ENCODE peak calls at places on chromosomes 11 and 22, in eight cellular contexts. Q, N, W, I, T, F, C and H are unnamed samples.

GRCh38 chr11:125579811-125580210 is 10.5 kb downstream of the EI24 start:
- DNase-seq in Q (no peak), N (no peak), W (no peak), I (no peak), T (no peak), F (no peak), C (no peak), H (no peak)

GRCh38 chr11:3161309-3161708 is 3.8 kb downstream of the OSBPL5 start:
- DNase-seq in Q (no peak), N (no peak), W (no peak), I (no peak), T (no peak), F (no peak), C (no peak), H (no peak)

GRCh38 chr11:114921697-114922096 is 243.4 kb downstream of the NXPE2 start:
- DNase-seq in Q (no peak), N (no peak), W (no peak), I (no peak), T (no peak), F (no peak), C (no peak), H (no peak)

GRCh38 chr11:86787651-86788050 is 12.7 kb upstream of the PRSS23 start:
- DNase-seq in Q (peak), N (no peak), W (no peak), I (no peak), T (no peak), F (peak), C (no peak), H (no peak)

GRCh38 chr11:3213659-3214419 is 4.8 kb downstream of the MRGPRG start:
- DNase-seq in Q (no peak), N (no peak), W (no peak), I (no peak), T (no peak), F (no peak), C (no peak), H (no peak)

GRCh38 chr11:69201048-69201365 is 45.3 kb downstream of the SMIM38 start:
- DNase-seq in Q (no peak), N (no peak), W (no peak), I (no peak), T (no peak), F (no peak), C (no peak), H (no peak)

GRCh38 chr11:9639985-9640384 is 23.9 kb upstream of the SWAP70 start:
- DNase-seq in Q (no peak), N (no peak), W (no peak), I (no peak), T (no peak), F (no peak), C (no peak), H (peak)

GRCh38 chr11:17508306-17508705 is 31.7 kb upstream of the ABCC8 start:
- DNase-seq in Q (no peak), N (no peak), W (no peak), I (no peak), T (no peak), F (no peak), C (no peak), H (no peak)

GRCh38 chr11:117410861-117411725 is 83.4 kb downstream of the CEP164 start:
- DNase-seq in Q (no peak), N (no peak), W (no peak), I (no peak), T (no peak), F (no peak), C (no peak), H (no peak)

GRCh38 chr22:24236656-24237055 is 8.2 kb downstream of the GGT5 start:
- DNase-seq in Q (no peak), N (no peak), W (no peak), I (no peak), T (no peak), F (no peak), C (no peak), H (no peak)

GRCh38 chr22:24235315-24235714 is 9.6 kb downstream of the GGT5 start:
- DNase-seq in Q (no peak), N (no peak), W (no peak), I (no peak), T (no peak), F (no peak), C (no peak), H (no peak)

GRCh38 chr22:24244144-24244787 is 616 bp downstream of the GGT5 start:
- DNase-seq in Q (no peak), N (no peak), W (no peak), I (no peak), T (no peak), F (peak), C (no peak), H (no peak)

DNA sequence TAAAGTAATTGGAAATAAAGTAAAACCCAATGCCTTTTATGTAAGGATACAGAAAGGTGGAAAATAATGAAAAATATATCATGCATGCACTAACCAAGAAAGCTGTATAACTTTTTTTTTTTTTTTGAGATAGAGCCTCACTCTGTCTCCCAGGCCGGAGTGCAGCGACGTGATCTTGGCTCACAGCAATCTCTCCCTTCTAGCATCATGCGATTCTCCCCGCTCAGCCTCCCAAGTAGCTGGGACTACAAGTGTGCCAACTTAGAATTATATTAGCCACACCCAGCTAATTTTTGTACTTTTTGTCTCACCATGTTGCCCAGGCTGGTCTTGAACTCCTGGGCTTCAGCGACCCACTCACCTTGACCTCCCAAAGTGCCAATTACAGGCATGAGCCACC is 4.5 kb downstream of the GGT5 start:
- DNase-seq in Q (no peak), N (no peak), W (no peak), I (no peak), T (no peak), F (peak), C (no peak), H (no peak)
- H3K4me3 ChIP-seq in Q (no peak), N (no peak), W (no peak), I (no peak), T (no peak), F (no peak), C (no peak), H (no peak)

DNA sequence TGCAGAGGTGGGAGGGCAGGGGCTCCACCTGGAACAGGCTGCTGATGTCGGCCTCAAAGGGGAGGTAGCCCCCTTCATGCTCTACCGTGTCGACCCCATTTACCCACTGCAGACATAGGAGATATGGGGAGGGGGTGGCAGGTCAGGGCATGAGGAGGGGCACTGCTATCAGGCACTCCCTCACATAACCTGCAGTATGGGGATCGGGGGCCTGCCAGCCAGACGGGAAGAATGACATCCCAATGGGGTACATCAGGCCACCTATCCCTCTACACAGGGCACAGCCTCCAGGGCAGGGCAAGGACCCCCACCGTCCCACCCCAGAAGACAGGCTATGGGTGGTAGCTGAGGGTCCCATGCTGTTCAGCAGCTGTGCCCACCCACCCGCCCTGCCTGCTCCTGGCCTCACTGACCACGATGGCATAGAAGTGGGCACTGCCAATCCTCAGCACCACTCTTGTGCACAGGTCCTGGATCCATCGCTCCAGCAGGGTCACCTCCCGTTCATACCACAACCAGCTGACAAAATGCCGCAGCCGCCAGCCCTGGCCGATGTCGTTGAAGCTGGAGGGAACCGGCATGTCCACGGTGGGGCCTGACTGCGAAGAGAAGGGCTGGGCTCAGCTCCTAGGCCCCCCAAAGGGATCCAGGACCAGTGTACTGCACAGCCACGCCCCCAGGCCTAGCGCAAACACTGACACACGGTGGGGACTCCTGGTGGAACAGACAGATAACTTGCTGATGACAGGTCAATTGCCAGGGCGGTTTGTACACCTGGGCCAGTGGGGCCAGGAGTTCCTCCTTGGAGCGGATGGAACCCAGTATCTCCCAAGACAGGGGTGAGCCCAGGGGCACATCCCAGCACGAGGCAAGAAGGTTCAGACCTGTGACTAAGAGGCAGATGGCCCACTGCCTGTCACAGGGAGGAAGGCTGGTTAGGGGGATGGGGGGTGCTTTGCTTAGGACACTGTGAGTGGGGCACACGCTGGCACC is 24.1 kb downstream of the RGL4 start:
- DNase-seq in Q (no peak), N (no peak), W (no peak), I (no peak), T (no peak), F (no peak), C (no peak), H (no peak)
- H3K4me3 ChIP-seq in Q (no peak), N (no peak), W (no peak), I (no peak), T (no peak), F (no peak), C (no peak), H (no peak)

GRCh38 chr22:30575011-30575671 is 676 bp upstream of the GAL3ST1 start:
- DNase-seq in Q (no peak), N (no peak), W (no peak), I (peak), T (no peak), F (peak), C (no peak), H (no peak)
- H3K4me3 ChIP-seq in Q (no peak), N (peak), W (peak), I (peak), T (no peak), F (no peak), C (no peak), H (no peak)

DNA sequence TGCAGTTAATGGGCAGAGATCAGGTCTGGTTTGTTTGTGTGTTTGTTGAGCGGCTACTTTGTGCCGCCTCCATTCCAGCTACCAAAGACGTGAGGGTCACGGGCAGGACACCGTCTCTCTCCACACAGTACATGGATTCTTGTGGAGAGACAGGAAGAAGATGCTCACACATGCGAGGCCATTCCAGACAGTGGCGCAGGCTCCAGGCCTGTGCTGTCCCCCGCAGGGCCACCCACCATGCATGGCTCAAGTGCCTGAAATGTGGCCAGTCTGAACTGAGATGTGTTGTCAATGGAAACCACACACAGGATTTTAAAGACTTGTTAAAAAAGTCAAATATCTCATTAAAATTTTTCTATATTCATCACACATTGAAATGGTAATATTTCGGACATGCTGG is 848.3 kb downstream of the TBC1D22A start:
- DNase-seq in Q (no peak), N (no peak), W (no peak), I (no peak), T (no peak), F (no peak), C (no peak), H (no peak)
- H3K4me3 ChIP-seq in Q (no peak), N (no peak), W (no peak), I (no peak), T (no peak), F (no peak), C (no peak), H (no peak)

DNA sequence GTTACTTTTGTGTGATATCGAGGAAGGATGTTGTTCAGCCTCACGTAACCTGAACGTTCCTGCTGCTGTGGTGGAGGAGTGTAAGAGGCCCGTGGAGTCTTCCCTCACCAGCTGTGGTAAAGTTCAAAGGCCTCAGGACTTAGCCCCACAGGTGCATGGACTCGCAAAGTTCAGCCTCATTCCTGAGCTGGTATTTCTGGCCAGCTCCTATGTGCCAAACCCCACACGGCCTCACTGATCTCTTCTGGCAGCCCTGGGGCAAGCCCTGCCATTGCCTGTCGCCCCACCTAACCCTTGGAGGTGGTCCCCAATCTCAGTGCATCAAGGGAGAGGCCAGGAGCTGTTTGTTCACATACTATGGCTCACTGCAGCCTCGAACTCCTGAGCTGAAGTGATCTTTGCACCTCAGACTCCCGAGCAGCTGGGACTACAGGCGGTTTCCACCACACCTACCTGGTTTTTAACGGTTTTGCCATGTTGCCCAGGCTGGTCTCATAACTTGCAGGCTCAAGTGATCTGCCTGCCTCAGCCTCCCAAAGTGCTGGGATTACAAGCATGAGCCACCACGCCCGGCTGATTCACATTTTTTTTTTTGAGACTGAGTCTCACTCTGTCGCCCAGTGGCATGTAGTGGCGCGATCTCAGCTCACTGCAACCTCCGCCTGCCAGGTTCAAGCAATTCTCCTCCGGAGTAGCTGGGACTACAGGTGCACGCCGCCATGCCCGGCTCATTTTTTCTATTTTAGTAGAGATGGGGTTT is 2.2 kb downstream of the PHRF1 start:
- DNase-seq in Q (peak), N (no peak), W (no peak), I (no peak), T (no peak), F (no peak), C (no peak), H (peak)
- H3K4me3 ChIP-seq in Q (peak), N (no peak), W (peak), I (peak), T (no peak), F (peak), C (peak), H (peak)

GRCh38 chr11:104402812-104403521 is 239.0 kb upstream of the PDGFD start:
- DNase-seq in Q (no peak), N (peak), W (peak), I (no peak), T (no peak), F (no peak), C (no peak), H (no peak)
- H3K4me3 ChIP-seq in Q (no peak), N (no peak), W (no peak), I (no peak), T (no peak), F (no peak), C (no peak), H (no peak)

GRCh38 chr22:50482107-50483074 is 1.0 kb downstream of the ADM2 start:
- DNase-seq in Q (no peak), N (no peak), W (no peak), I (no peak), T (no peak), F (no peak), C (no peak), H (no peak)
- H3K4me3 ChIP-seq in Q (peak), N (peak), W (no peak), I (peak), T (peak), F (peak), C (no peak), H (peak)

GRCh38 chr11:44564198-44564597 is 1.3 kb upstream of the CD82 start:
- DNase-seq in Q (peak), N (no peak), W (no peak), I (no peak), T (no peak), F (no peak), C (no peak), H (no peak)
- H3K4me3 ChIP-seq in Q (no peak), N (no peak), W (no peak), I (peak), T (no peak), F (no peak), C (no peak), H (no peak)

GRCh38 chr11:22491826-22492225 is 133.8 kb downstream of the FANCF start:
- DNase-seq in Q (no peak), N (no peak), W (no peak), I (no peak), T (no peak), F (no peak), C (no peak), H (no peak)
- H3K4me3 ChIP-seq in Q (no peak), N (no peak), W (no peak), I (no peak), T (no peak), F (no peak), C (no peak), H (no peak)